ENCODE peak calls at places on chromosomes 3 and 15, in four cellular contexts. B is nephron progenitor cell, G is progenitor cell of endocrine pancreas, I is B cell. H is an unnamed sample.

GRCh38 chr15:79602731-79603130 is 170.6 kb downstream of the MINAR1 start:
- DNase-seq in B (no peak), G (no peak), I (no peak), H (no peak)

GRCh38 chr3:98573231-98573728 is 20.1 kb downstream of the CPOX start:
- DNase-seq in B (no peak), G (no peak), I (no peak), H (no peak)

GRCh38 chr3:194749631-194750271 is 64.1 kb downstream of the FAM43A start:
- DNase-seq in B (peak), G (no peak), I (no peak), H (no peak)

GRCh38 chr3:14879161-14879888 is 60.6 kb downstream of the FGD5 start:
- DNase-seq in B (no peak), G (no peak), I (no peak), H (no peak)

GRCh38 chr15:97747342-97747741 is 213.2 kb upstream of the ARRDC4 start:
- DNase-seq in B (no peak), G (no peak), I (no peak), H (no peak)

GRCh38 chr3:50269977-50270413 is 1.0 kb downstream of the SEMA3B start:
- DNase-seq in B (no peak), G (no peak), I (no peak), H (no peak)

GRCh38 chr3:71425491-71426071 is 157.9 kb downstream of the FOXP1 start:
- DNase-seq in B (no peak), G (no peak), I (no peak), H (no peak)

GRCh38 chr3:12178091-12178820 is 19.5 kb upstream of the TIMP4 start:
- DNase-seq in B (no peak), G (no peak), I (no peak), H (no peak)

GRCh38 chr15:83845230-83845629 is 191.3 kb downstream of the ADAMTSL3 start:
- DNase-seq in B (no peak), G (no peak), I (no peak), H (no peak)

GRCh38 chr15:25739687-25740121 is 123.4 kb downstream of the ATP10A start:
- DNase-seq in B (no peak), G (no peak), I (no peak), H (peak)

GRCh38 chr15:48028712-48029111 is 92.1 kb upstream of the SLC24A5 start:
- DNase-seq in B (no peak), G (no peak), I (no peak), H (no peak)

GRCh38 chr3:138694287-138695007 is 85.9 kb downstream of the FAIM start:
- DNase-seq in B (no peak), G (no peak), I (no peak), H (no peak)